ENCODE peak calls at places on chromosomes 5 and 9, in four cellular contexts. P is GM10248, H is suprapubic skin, K is heart left ventricle. C is an unnamed sample.

GRCh38 chr9:12856608-12857007 is 81.8 kb downstream of the LURAP1L start:
- DNase-seq in K (no peak), P (no peak), H (no peak), C (no peak)

GRCh38 chr9:20478780-20479179 is 143.5 kb downstream of the MLLT3 start:
- DNase-seq in K (no peak), H (no peak), P (no peak), C (no peak)

GRCh38 chr9:95018099-95018927 is 291.8 kb downstream of the AOPEP start:
- DNase-seq in P (peak; percentile 39), K (peak; percentile 74), H (no peak), C (peak; percentile 71)

GRCh38 chr5:66596791-66597757 is 881 bp downstream of the MAST4 start:
- DNase-seq in K (peak; percentile 66), P (peak; percentile 29), H (no peak), C (no peak)

GRCh38 chr5:164013077-164013670 is 507.8 kb downstream of the MAT2B start:
- DNase-seq in P (peak; percentile 24), H (no peak), K (no peak), C (peak; percentile 12)

GRCh38 chr9:106920091-106920490 is 57.1 kb downstream of the ZNF462 start:
- DNase-seq in P (no peak), H (no peak), K (no peak), C (no peak)

GRCh38 chr5:66417681-66418248 is 178.4 kb upstream of the MAST4 start:
- DNase-seq in H (no peak), K (no peak), P (no peak), C (no peak)

GRCh38 chr9:106482733-106483132 is 380.2 kb upstream of the ZNF462 start:
- DNase-seq in P (no peak), H (no peak), K (no peak), C (no peak)

GRCh38 chr5:1152771-1153282 is 41.0 kb upstream of the SLC12A7 start:
- DNase-seq in P (no peak), K (no peak), H (no peak), C (no peak)

GRCh38 chr9:103444157-103444556 is 449.0 kb downstream of the CYLC2 start:
- DNase-seq in P (no peak), K (no peak), H (no peak), C (no peak)

GRCh38 chr9:37617837-37618236 is 25.4 kb upstream of the TOMM5 start:
- DNase-seq in P (no peak), H (no peak), K (no peak), C (no peak)

GRCh38 chr9:76521906-76522305 is 62.9 kb downstream of the GCNT1 start:
- DNase-seq in H (no peak), K (no peak), P (no peak), C (no peak)

GRCh38 chr5:69300537-69301203 is 31.9 kb downstream of the CCDC125 start:
- DNase-seq in K (no peak), H (no peak), P (no peak), C (no peak)

GRCh38 chr9:133770076-133770777 is 32.1 kb upstream of the SARDH start:
- DNase-seq in K (peak; percentile 27), H (peak; percentile 72), P (no peak), C (no peak)

GRCh38 chr9:105187781-105188180 is 56.7 kb upstream of the SLC44A1 start:
- DNase-seq in K (no peak), H (no peak), P (no peak), C (peak; percentile 60)

GRCh38 chr5:52895070-52895469 is 94.1 kb upstream of the ITGA2 start:
- DNase-seq in P (no peak), H (no peak), K (no peak), C (no peak)

GRCh38 chr9:129280236-129281231 is 102.5 kb upstream of the IER5L start:
- DNase-seq in H (peak; percentile 68), K (no peak), P (peak; percentile 12), C (no peak)

GRCh38 chr5:39760385-39761198 is 335.8 kb upstream of the DAB2 start:
- DNase-seq in P (no peak), H (no peak), K (no peak), C (peak; percentile 88)

GRCh38 chr5:74542477-74542876 is 98.1 kb downstream of the ENC1 start:
- DNase-seq in H (no peak), K (no peak), P (no peak), C (no peak)

GRCh38 chr9:91495450-91495849 is 71.8 kb upstream of the NFIL3 start:
- DNase-seq in P (no peak), H (no peak), K (no peak), C (peak; percentile 73)

GRCh38 chr5:9838906-9839305 is 208.8 kb upstream of the TAS2R1 start:
- DNase-seq in K (no peak), H (no peak), P (no peak), C (no peak)

GRCh38 chr5:137192293-137192743 is 306.8 kb downstream of the SPOCK1 start:
- DNase-seq in H (no peak), P (no peak), K (no peak), C (no peak)

GRCh38 chr5:137794863-137795262 is 40.7 kb upstream of the HNRNPA0 start:
- DNase-seq in H (no peak), K (no peak), P (no peak), C (no peak)

GRCh38 chr9:136152543-136152866 is 33.8 kb upstream of the TMEM250 start:
- DNase-seq in H (no peak), K (no peak), P (no peak), C (no peak)

GRCh38 chr5:7869474-7870136 is 657 bp downstream of the MTRR start:
- DNase-seq in H (no peak), P (peak; percentile 32), K (peak; percentile 31), C (no peak)

GRCh38 chr9:892123-892522 is 50.6 kb downstream of the DMRT1 start:
- DNase-seq in K (no peak), H (no peak), P (no peak), C (no peak)
- TF ChIP-seq CTCF in K (no peak), H (no peak), P (no peak), C (no peak)

DNA sequence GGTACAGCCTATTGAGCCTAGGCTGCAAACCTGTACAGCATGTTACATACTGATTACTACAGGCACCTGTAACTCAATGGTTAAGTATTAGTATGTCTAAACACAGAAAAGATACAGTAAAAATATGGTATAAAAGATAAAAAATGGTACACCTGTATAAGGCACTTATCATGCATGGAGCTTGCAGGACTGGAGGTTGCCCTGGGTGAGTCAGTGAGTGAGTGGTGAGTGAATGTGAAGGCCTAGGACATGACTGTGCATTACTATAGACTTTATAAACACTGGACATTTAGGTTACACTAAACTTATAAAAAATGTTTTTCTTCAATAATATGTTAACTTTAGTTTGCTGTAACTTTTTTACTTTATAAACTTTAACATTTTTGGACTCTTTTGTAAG is 171.3 kb downstream of the SLC28A3 start:
- DNase-seq in H (no peak), K (no peak), P (no peak), C (no peak)
- TF ChIP-seq CTCF in H (no peak), K (no peak), P (no peak), C (no peak)

DNA sequence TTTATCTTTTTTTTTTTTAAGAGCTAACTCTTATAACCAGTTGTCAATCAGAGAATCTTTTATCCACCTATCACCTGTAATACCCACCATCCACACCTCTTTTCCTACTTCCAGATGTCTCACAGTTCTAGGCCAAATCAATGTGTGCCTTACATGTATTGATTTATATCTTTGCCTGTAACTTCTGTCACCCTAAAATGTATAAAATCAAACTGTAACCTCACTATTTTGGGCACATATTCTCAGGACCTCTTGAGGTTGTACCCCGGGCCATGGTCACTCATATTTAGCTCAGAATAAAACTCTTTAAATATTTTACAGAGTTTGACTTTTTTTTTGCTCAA is 404.7 kb upstream of the RORB start:
- DNase-seq in H (no peak), P (no peak), K (no peak), C (no peak)
- TF ChIP-seq CTCF in H (no peak), P (no peak), K (no peak), C (no peak)

DNA sequence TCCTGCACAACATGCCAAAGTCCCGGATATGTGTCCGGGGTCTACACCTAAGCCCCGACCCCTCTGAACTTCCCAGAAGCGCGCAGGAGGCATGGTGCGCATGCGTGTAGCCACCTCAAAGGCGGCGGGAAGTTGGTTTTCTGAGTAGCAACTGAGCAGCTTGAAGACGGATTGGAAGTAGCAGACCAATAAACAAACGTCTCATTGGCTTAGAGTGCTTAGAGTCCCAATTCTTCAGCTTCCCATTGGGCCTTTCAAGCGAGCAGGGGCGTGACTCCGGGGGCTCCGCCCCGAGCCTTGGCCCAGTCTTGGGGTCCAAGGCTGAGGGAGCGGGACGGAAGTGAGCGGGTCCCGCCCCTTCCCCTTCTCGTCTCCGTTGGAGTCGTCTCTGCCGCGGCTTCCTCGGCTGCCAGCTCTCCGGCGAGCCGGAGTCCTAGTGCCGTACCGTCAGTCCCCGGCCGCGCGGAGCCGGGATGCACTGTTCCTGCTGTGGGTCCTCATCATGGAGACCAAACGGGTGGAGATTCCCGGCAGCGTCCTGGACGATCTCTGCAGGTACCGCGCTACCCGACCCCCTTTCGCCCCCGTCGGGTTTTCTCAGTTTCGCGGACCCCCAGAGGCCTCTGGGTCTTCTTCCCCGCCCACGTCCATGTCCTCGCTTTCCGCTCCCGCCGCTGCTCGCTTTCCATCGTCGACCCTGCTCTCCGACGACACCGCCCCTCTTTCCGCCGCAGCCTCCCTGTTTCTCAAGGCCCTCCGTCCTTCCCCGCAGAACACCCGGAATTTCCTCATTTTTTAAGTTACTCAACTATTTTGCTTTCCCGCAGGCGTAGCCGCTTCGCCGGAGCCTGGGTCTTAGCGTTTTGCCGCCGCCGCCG is at the start of gene DCP2:
- DNase-seq in H (peak; percentile 94), P (peak; percentile 97), K (peak; percentile 96), C (peak; percentile 97)
- TF ChIP-seq CTCF in H (no peak), P (no peak), K (no peak), C (no peak)

DNA sequence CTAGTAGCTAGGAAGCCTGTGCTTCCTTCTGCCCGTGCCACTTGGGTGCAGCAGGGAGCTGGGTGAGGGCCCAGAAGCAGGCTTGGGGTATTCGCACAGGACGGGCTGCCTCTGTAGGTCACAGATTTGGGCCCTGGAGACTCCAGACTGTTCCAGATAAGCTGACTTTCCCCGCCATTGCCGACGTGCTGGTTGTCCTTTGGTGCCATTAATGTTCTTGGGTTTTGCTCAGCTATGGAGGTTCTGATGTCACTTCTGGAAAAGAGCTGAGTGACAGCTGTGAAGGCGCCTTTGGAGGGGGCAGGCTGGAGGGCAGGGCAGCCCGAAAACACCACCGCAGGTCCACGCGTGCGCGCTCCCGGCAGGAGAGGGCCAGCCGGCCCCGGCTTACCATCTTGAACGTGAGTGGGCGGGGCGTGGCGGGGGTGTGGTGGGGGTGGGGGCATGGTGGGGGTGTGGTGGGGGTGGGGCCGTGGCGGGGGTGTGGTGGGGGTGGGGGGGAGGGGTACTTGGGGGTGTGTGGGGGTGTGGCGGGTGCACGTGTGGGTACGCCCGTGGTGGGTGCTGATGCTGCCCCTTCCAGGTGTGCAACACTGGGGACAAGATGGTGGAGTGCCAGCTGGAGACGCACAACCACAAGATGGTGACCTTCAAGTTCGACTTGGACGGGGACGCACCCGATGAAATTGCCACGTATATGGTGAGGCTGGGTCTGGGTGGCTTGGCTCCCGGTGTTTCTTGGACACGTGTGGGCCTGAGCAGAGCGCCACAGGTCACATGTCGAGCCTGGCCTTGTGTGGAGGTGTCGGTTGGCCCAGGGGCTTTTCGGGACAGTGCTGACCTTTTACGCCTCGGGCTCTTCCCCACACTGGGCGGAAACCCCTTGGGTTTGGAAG is 79.6 kb downstream of the WNK2 start:
- DNase-seq in H (peak; percentile 74), P (peak; percentile 10), K (no peak), C (no peak)
- TF ChIP-seq CTCF in H (no peak), P (no peak), K (no peak), C (no peak)

C was measured in AG09319.